ENCODE peak calls at places on chromosomes 2 and 18, in five cellular contexts. H is retina, R is ovary, K is NCI-H510A treated with DMSO at 0.1 percent for 48 hours, S is EL. J is an unnamed sample.

GRCh38 chr2:100320547-100321180 is 1.6 kb downstream of the LONRF2 start:
- DNase-seq in H (no peak), R (no peak), K (peak; percentile 56), S (no peak), J (no peak)

GRCh38 chr2:67514515-67514914 is 117.4 kb downstream of the ETAA1 start:
- DNase-seq in H (no peak), R (no peak), K (no peak), S (peak; percentile 51), J (no peak)

GRCh38 chr18:67476585-67476984 is 39.9 kb downstream of the DSEL start:
- DNase-seq in H (no peak), R (no peak), K (no peak), S (no peak), J (no peak)

GRCh38 chr2:226798422-226799210 is 1.0 kb downstream of the IRS1 start:
- DNase-seq in H (peak; percentile 88), R (peak; percentile 70), K (peak; percentile 50), S (peak; percentile 68), J (no peak)

GRCh38 chr2:11998218-11998617 is 251.8 kb downstream of the LPIN1 start:
- DNase-seq in H (no peak), R (no peak), K (no peak), S (peak; percentile 84), J (no peak)

GRCh38 chr2:215503381-215503780 is 67.5 kb upstream of the FN1 start:
- DNase-seq in H (no peak), R (no peak), K (no peak), S (peak; percentile 6), J (no peak)

GRCh38 chr2:66509326-66509811 is 74.4 kb downstream of the MEIS1 start:
- DNase-seq in H (peak; percentile 60), R (no peak), K (no peak), S (peak; percentile 77), J (no peak)

GRCh38 chr2:95359035-95359434 is 43.5 kb upstream of the FAHD2A start:
- DNase-seq in H (no peak), R (no peak), K (no peak), S (peak; percentile 76), J (no peak)

GRCh38 chr18:65439184-65439583 is 311.6 kb upstream of the CDH7 start:
- DNase-seq in H (no peak), R (no peak), K (no peak), S (no peak), J (peak; percentile 45)

GRCh38 chr2:212549463-212549862 is 10.9 kb upstream of the ERBB4 start:
- DNase-seq in H (no peak), R (no peak), K (peak; percentile 70), S (no peak), J (no peak)

J was measured in SK-N-DZ.